ENCODE peak calls at places on chromosomes 5 and 9, in four cellular contexts. S is IMR-90, K is H9, L is H1. I is an unnamed sample.

GRCh38 chr5:37086466-37087178 is 162.6 kb downstream of the CPLANE1 start:
- DNase-seq in S (peak), K (peak), L (peak), I (peak)

GRCh38 chr9:89234636-89235035 is 56.0 kb upstream of the SHC3 start:
- DNase-seq in S (peak), K (peak), L (no peak), I (no peak)

GRCh38 chr5:103562453-103563157 is at the start of gene NUDT12:
- DNase-seq in S (peak), K (peak), L (no peak), I (peak)

GRCh38 chr5:127296321-127296720 is 5.7 kb downstream of the MEGF10 start:
- DNase-seq in S (peak), K (no peak), L (no peak), I (no peak)

GRCh38 chr9:114884787-114885452 is 45.5 kb downstream of the TNFSF8 start:
- DNase-seq in S (peak), K (no peak), L (no peak), I (no peak)

GRCh38 chr5:51383494-51384081 is 340 bp downstream of the ISL1 start:
- DNase-seq in S (no peak), K (no peak), L (no peak), I (peak)

GRCh38 chr9:127305450-127306226 is 41.1 kb downstream of the GARNL3 start:
- DNase-seq in S (no peak), K (peak), L (peak), I (peak)

GRCh38 chr5:176820937-176821336 is 10.6 kb downstream of the UNC5A start:
- DNase-seq in S (no peak), K (no peak), L (no peak), I (no peak)

GRCh38 chr9:91771864-91772263 is 178.2 kb downstream of the ROR2 start:
- DNase-seq in S (no peak), K (no peak), L (no peak), I (no peak)
- H3K4me2 ChIP-seq in S (no peak), K (no peak), L (no peak), I (no peak)

GRCh38 chr5:178225174-178225573 is 7.4 kb downstream of the PHYKPL start:
- DNase-seq in S (no peak), K (no peak), L (no peak), I (no peak)

GRCh38 chr5:178229861-178230260 is 2.7 kb downstream of the PHYKPL start:
- DNase-seq in S (no peak), K (no peak), L (no peak), I (no peak)

GRCh38 chr5:178227929-178228328 is 4.7 kb downstream of the PHYKPL start:
- DNase-seq in S (no peak), K (no peak), L (no peak), I (no peak)

GRCh38 chr5:178228609-178229008 is 4.0 kb downstream of the PHYKPL start:
- DNase-seq in S (no peak), K (no peak), L (no peak), I (no peak)

DNA sequence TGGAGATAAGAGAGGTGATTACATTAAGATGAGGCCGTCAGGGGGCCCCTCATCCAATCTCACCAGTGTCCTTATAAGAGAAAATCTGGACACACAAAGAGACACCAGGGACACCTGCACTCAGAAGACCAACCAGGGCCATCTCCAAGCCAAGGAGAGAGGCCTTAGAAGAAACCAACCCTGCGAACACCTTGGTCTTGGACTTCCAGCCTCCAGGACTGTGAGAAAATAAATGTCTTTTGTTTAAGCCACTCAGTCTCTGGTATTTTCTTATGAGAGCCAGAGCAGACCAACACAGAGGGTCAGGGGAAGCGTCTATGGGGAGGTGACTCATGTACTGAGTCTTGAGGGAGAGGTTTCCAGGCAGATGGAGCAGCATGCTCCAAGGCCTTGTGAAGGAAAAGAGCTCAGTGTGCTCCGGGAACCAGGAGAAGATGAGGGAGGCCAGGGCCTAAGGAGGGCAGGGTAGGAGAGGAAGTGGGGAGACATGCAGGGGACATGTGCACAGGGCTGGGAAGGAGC is 5.4 kb downstream of the PHYKPL start:
- DNase-seq in S (peak), K (no peak), L (no peak), I (no peak)
- H3K56ac ChIP-seq in S (no peak), K (no peak), L (no peak), I (no peak)

GRCh38 chr5:151101151-151101550 is 20.3 kb upstream of the TNIP1 start:
- DNase-seq in S (no peak), K (no peak), L (no peak), I (no peak)
- H3K4me2 ChIP-seq in S (no peak), K (no peak), L (no peak), I (no peak)

GRCh38 chr9:19995619-19996018 is 206.8 kb upstream of the SLC24A2 start:
- DNase-seq in S (no peak), K (no peak), L (no peak), I (no peak)

GRCh38 chr9:20001058-20001457 is 212.2 kb upstream of the SLC24A2 start:
- DNase-seq in S (no peak), K (no peak), L (no peak), I (no peak)

GRCh38 chr9:19998823-19999455 is 210.1 kb upstream of the SLC24A2 start:
- DNase-seq in S (no peak), K (no peak), L (no peak), I (no peak)

GRCh38 chr9:19999491-20000057 is 210.7 kb upstream of the SLC24A2 start:
- DNase-seq in S (peak), K (no peak), L (no peak), I (no peak)

DNA sequence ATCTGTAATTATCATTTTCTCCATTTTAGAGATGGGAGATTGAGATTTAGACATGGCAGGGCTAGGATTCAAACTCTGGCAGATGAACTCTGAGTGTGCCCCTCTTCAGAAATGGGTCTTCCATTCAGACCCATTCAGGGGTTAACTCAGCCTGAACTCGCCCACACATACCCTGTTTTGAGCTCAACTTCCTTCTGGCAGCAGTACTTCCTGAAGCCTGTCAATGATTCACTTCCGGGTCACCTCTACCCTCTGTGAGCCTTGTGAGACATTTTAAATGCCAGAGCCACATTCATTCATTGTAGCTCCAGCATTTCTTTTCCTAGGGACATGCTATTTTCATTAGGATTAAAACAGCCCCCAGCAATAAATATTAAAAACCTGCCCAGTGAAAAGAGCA is 209.3 kb upstream of the SLC24A2 start:
- DNase-seq in S (peak), K (no peak), L (no peak), I (peak)
- H3K56ac ChIP-seq in S (no peak), K (no peak), L (no peak), I (no peak)

GRCh38 chr9:98851730-98852462 is 44.4 kb downstream of the GALNT12 start:
- DNase-seq in S (peak), K (no peak), L (no peak), I (peak)
- H3K4me2 ChIP-seq in S (no peak), K (no peak), L (no peak), I (no peak)